ENCODE peak calls at places on chromosomes 5 and 9, in eight cellular contexts. L is skeletal muscle cell; K is effector memory CD4-positive, alpha-beta T cell; Z is Peyer's patch; Q is CD4-positive, CD25-positive, alpha-beta regulatory T cell; U is keratinocyte; G is activated T-cell treated with anti-CD3 and anti-CD28 coated beads, Interleukin-2, amount 50 U/mL, for 4 hours; D is heart right ventricle. I is an unnamed sample.
A peak's percentile ranks its signal among the peaks of the same experiment; 100 is the strongest.

GRCh38 chr5:157603333-157604190 is 28.0 kb upstream of the ADAM19 start:
- DNase-seq in L (peak; percentile 65), K (peak; percentile 66), Z (no peak), Q (peak; percentile 49), U (peak; percentile 54), G (peak; percentile 59), D (no peak), I (no peak)

GRCh38 chr5:118115791-118116190 is 872.6 kb downstream of the DTWD2 start:
- DNase-seq in L (no peak), K (no peak), Z (no peak), Q (no peak), U (peak; percentile 11), G (no peak), D (no peak), I (no peak)

GRCh38 chr5:151627650-151628049 is 36.5 kb upstream of the FAT2 start:
- DNase-seq in L (no peak), K (no peak), Z (no peak), Q (no peak), U (no peak), G (no peak), D (no peak), I (no peak)

GRCh38 chr9:133347515-133347984 is 381 bp downstream of the MED22 start:
- DNase-seq in L (no peak), K (no peak), Z (no peak), Q (peak; percentile 44), U (no peak), G (no peak), D (no peak), I (no peak)

GRCh38 chr5:53987091-53987490 is 323.3 kb downstream of the ARL15 start:
- DNase-seq in L (no peak), K (no peak), Z (no peak), Q (no peak), U (no peak), G (no peak), D (no peak), I (no peak)

GRCh38 chr5:140227046-140227445 is 52.1 kb downstream of the CYSTM1 start:
- DNase-seq in L (no peak), K (no peak), Z (no peak), Q (no peak), U (no peak), G (no peak), D (no peak), I (no peak)

GRCh38 chr9:88535932-88536324 is 950 bp downstream of the NXNL2 start:
- DNase-seq in L (no peak), K (no peak), Z (no peak), Q (no peak), U (no peak), G (no peak), D (no peak), I (no peak)

GRCh38 chr5:102891175-102891574 is 136.1 kb downstream of the PAM start:
- DNase-seq in L (no peak), K (no peak), Z (no peak), Q (no peak), U (no peak), G (no peak), D (no peak), I (no peak)

GRCh38 chr5:55577353-55578060 is 42.7 kb upstream of the PLPP1 start:
- DNase-seq in L (no peak), K (no peak), Z (no peak), Q (no peak), U (no peak), G (no peak), D (peak; percentile 80), I (no peak)

GRCh38 chr9:72579880-72580570 is 58.6 kb downstream of the TMC1 start:
- DNase-seq in L (no peak), K (no peak), Z (no peak), Q (no peak), U (no peak), G (no peak), D (no peak), I (no peak)